ENCODE peak calls at places on chromosomes 7 and 10, in eight cellular contexts. One of them, this sample, is unnamed.

GRCh38 chr7:1813394-1814088 is 143.5 kb downstream of the ELFN1 start:
- DNase-seq in CD8-positive, alpha-beta T cell: no peak
- DNase-seq in psoas muscle: no peak
- DNase-seq in activated CD8-positive, alpha-beta memory T cell treated with anti-CD3 and anti-CD28 coated beads for 1 hour: no peak
- DNase-seq in NCI-H226: no peak
- DNase-seq in NCI-H748 treated with DMSO at 0.1 percent for 48 hours: no peak
- DNase-seq in Caco-2: no peak
- DNase-seq in activated CD4-positive, alpha-beta T cell treated with anti-CD3 and anti-CD28 coated beads, Interleukin-2, amount 50 U/mL, for 48 hours: no peak
- DNase-seq in this sample: no peak

GRCh38 chr7:80604436-80604835 is 34.0 kb upstream of the CD36 start:
- DNase-seq in activated CD4-positive, alpha-beta T cell treated with anti-CD3 and anti-CD28 coated beads, Interleukin-2, amount 50 U/mL, for 48 hours: no peak
- DNase-seq in activated CD8-positive, alpha-beta memory T cell treated with anti-CD3 and anti-CD28 coated beads for 1 hour: no peak
- DNase-seq in psoas muscle: no peak
- DNase-seq in CD8-positive, alpha-beta T cell: no peak
- DNase-seq in Caco-2: no peak
- DNase-seq in NCI-H748 treated with DMSO at 0.1 percent for 48 hours: no peak
- DNase-seq in NCI-H226: no peak
- DNase-seq in this sample: no peak

GRCh38 chr7:120519224-120519623 is 246.2 kb downstream of the KCND2 start:
- DNase-seq in activated CD4-positive, alpha-beta T cell treated with anti-CD3 and anti-CD28 coated beads, Interleukin-2, amount 50 U/mL, for 48 hours: no peak
- DNase-seq in activated CD8-positive, alpha-beta memory T cell treated with anti-CD3 and anti-CD28 coated beads for 1 hour: no peak
- DNase-seq in psoas muscle: no peak
- DNase-seq in CD8-positive, alpha-beta T cell: no peak
- DNase-seq in NCI-H748 treated with DMSO at 0.1 percent for 48 hours: no peak
- DNase-seq in Caco-2: no peak
- DNase-seq in NCI-H226: no peak
- DNase-seq in this sample: no peak

GRCh38 chr7:10708447-10708846 is 265.2 kb upstream of the PHF14 start:
- DNase-seq in CD8-positive, alpha-beta T cell: no peak
- DNase-seq in Caco-2: peak
- DNase-seq in psoas muscle: no peak
- DNase-seq in NCI-H226: no peak
- DNase-seq in activated CD4-positive, alpha-beta T cell treated with anti-CD3 and anti-CD28 coated beads, Interleukin-2, amount 50 U/mL, for 48 hours: no peak
- DNase-seq in activated CD8-positive, alpha-beta memory T cell treated with anti-CD3 and anti-CD28 coated beads for 1 hour: no peak
- DNase-seq in NCI-H748 treated with DMSO at 0.1 percent for 48 hours: peak
- DNase-seq in this sample: no peak

GRCh38 chr10:13949844-13950542 is 363.2 kb downstream of the PRPF18 start:
- DNase-seq in NCI-H226: peak
- DNase-seq in psoas muscle: no peak
- DNase-seq in NCI-H748 treated with DMSO at 0.1 percent for 48 hours: no peak
- DNase-seq in CD8-positive, alpha-beta T cell: no peak
- DNase-seq in activated CD8-positive, alpha-beta memory T cell treated with anti-CD3 and anti-CD28 coated beads for 1 hour: no peak
- DNase-seq in activated CD4-positive, alpha-beta T cell treated with anti-CD3 and anti-CD28 coated beads, Interleukin-2, amount 50 U/mL, for 48 hours: no peak
- DNase-seq in Caco-2: no peak
- DNase-seq in this sample: peak

GRCh38 chr10:21125471-21126228 is 228.5 kb upstream of the NEBL start:
- DNase-seq in CD8-positive, alpha-beta T cell: no peak
- DNase-seq in activated CD4-positive, alpha-beta T cell treated with anti-CD3 and anti-CD28 coated beads, Interleukin-2, amount 50 U/mL, for 48 hours: no peak
- DNase-seq in activated CD8-positive, alpha-beta memory T cell treated with anti-CD3 and anti-CD28 coated beads for 1 hour: no peak
- DNase-seq in NCI-H226: no peak
- DNase-seq in NCI-H748 treated with DMSO at 0.1 percent for 48 hours: no peak
- DNase-seq in Caco-2: no peak
- DNase-seq in psoas muscle: no peak
- DNase-seq in this sample: no peak

GRCh38 chr7:81264116-81264515 is 345.3 kb upstream of the SEMA3C start:
- DNase-seq in activated CD8-positive, alpha-beta memory T cell treated with anti-CD3 and anti-CD28 coated beads for 1 hour: no peak
- DNase-seq in psoas muscle: no peak
- DNase-seq in NCI-H226: peak
- DNase-seq in CD8-positive, alpha-beta T cell: no peak
- DNase-seq in Caco-2: no peak
- DNase-seq in activated CD4-positive, alpha-beta T cell treated with anti-CD3 and anti-CD28 coated beads, Interleukin-2, amount 50 U/mL, for 48 hours: no peak
- DNase-seq in NCI-H748 treated with DMSO at 0.1 percent for 48 hours: peak
- DNase-seq in this sample: no peak

GRCh38 chr7:12715372-12716133 is 28.1 kb downstream of the ARL4A start:
- DNase-seq in psoas muscle: peak
- DNase-seq in NCI-H748 treated with DMSO at 0.1 percent for 48 hours: peak
- DNase-seq in activated CD8-positive, alpha-beta memory T cell treated with anti-CD3 and anti-CD28 coated beads for 1 hour: no peak
- DNase-seq in Caco-2: peak
- DNase-seq in activated CD4-positive, alpha-beta T cell treated with anti-CD3 and anti-CD28 coated beads, Interleukin-2, amount 50 U/mL, for 48 hours: peak
- DNase-seq in NCI-H226: no peak
- DNase-seq in CD8-positive, alpha-beta T cell: peak
- DNase-seq in this sample: peak

GRCh38 chr10:43231523-43232078 is 35.3 kb downstream of the RASGEF1A start:
- DNase-seq in activated CD4-positive, alpha-beta T cell treated with anti-CD3 and anti-CD28 coated beads, Interleukin-2, amount 50 U/mL, for 48 hours: no peak
- DNase-seq in psoas muscle: peak
- DNase-seq in activated CD8-positive, alpha-beta memory T cell treated with anti-CD3 and anti-CD28 coated beads for 1 hour: no peak
- DNase-seq in NCI-H748 treated with DMSO at 0.1 percent for 48 hours: no peak
- DNase-seq in NCI-H226: no peak
- DNase-seq in CD8-positive, alpha-beta T cell: peak
- DNase-seq in Caco-2: no peak
- DNase-seq in this sample: no peak

GRCh38 chr10:131313377-131313776 is 1.9 kb upstream of the TCERG1L start:
- DNase-seq in Caco-2: no peak
- DNase-seq in activated CD8-positive, alpha-beta memory T cell treated with anti-CD3 and anti-CD28 coated beads for 1 hour: no peak
- DNase-seq in CD8-positive, alpha-beta T cell: no peak
- DNase-seq in activated CD4-positive, alpha-beta T cell treated with anti-CD3 and anti-CD28 coated beads, Interleukin-2, amount 50 U/mL, for 48 hours: no peak
- DNase-seq in NCI-H226: no peak
- DNase-seq in psoas muscle: no peak
- DNase-seq in NCI-H748 treated with DMSO at 0.1 percent for 48 hours: no peak
- DNase-seq in this sample: no peak

GRCh38 chr7:90680496-90680895 is 84.4 kb downstream of the CDK14 start:
- DNase-seq in NCI-H226: no peak
- DNase-seq in NCI-H748 treated with DMSO at 0.1 percent for 48 hours: no peak
- DNase-seq in activated CD8-positive, alpha-beta memory T cell treated with anti-CD3 and anti-CD28 coated beads for 1 hour: no peak
- DNase-seq in Caco-2: no peak
- DNase-seq in psoas muscle: no peak
- DNase-seq in CD8-positive, alpha-beta T cell: no peak
- DNase-seq in activated CD4-positive, alpha-beta T cell treated with anti-CD3 and anti-CD28 coated beads, Interleukin-2, amount 50 U/mL, for 48 hours: no peak
- DNase-seq in this sample: no peak

GRCh38 chr10:81866753-81867152 is 8.2 kb upstream of the NRG3 start:
- DNase-seq in Caco-2: no peak
- DNase-seq in activated CD4-positive, alpha-beta T cell treated with anti-CD3 and anti-CD28 coated beads, Interleukin-2, amount 50 U/mL, for 48 hours: no peak
- DNase-seq in psoas muscle: no peak
- DNase-seq in NCI-H226: no peak
- DNase-seq in activated CD8-positive, alpha-beta memory T cell treated with anti-CD3 and anti-CD28 coated beads for 1 hour: no peak
- DNase-seq in CD8-positive, alpha-beta T cell: no peak
- DNase-seq in NCI-H748 treated with DMSO at 0.1 percent for 48 hours: no peak
- DNase-seq in this sample: no peak

GRCh38 chr7:155198901-155199845 is 98.5 kb upstream of the INSIG1 start:
- DNase-seq in Caco-2: no peak
- DNase-seq in activated CD8-positive, alpha-beta memory T cell treated with anti-CD3 and anti-CD28 coated beads for 1 hour: no peak
- DNase-seq in psoas muscle: no peak
- DNase-seq in CD8-positive, alpha-beta T cell: no peak
- DNase-seq in activated CD4-positive, alpha-beta T cell treated with anti-CD3 and anti-CD28 coated beads, Interleukin-2, amount 50 U/mL, for 48 hours: peak
- DNase-seq in NCI-H226: peak
- DNase-seq in NCI-H748 treated with DMSO at 0.1 percent for 48 hours: no peak
- DNase-seq in this sample: peak

GRCh38 chr10:74738052-74738451 is 88.3 kb upstream of the KAT6B start:
- DNase-seq in activated CD4-positive, alpha-beta T cell treated with anti-CD3 and anti-CD28 coated beads, Interleukin-2, amount 50 U/mL, for 48 hours: no peak
- DNase-seq in NCI-H226: no peak
- DNase-seq in Caco-2: no peak
- DNase-seq in CD8-positive, alpha-beta T cell: no peak
- DNase-seq in activated CD8-positive, alpha-beta memory T cell treated with anti-CD3 and anti-CD28 coated beads for 1 hour: no peak
- DNase-seq in NCI-H748 treated with DMSO at 0.1 percent for 48 hours: no peak
- DNase-seq in psoas muscle: no peak
- DNase-seq in this sample: no peak

GRCh38 chr10:72334196-72334831 is 20.4 kb downstream of the DNAJB12 start:
- DNase-seq in activated CD8-positive, alpha-beta memory T cell treated with anti-CD3 and anti-CD28 coated beads for 1 hour: no peak
- DNase-seq in Caco-2: peak
- DNase-seq in activated CD4-positive, alpha-beta T cell treated with anti-CD3 and anti-CD28 coated beads, Interleukin-2, amount 50 U/mL, for 48 hours: no peak
- DNase-seq in psoas muscle: no peak
- DNase-seq in CD8-positive, alpha-beta T cell: peak
- DNase-seq in NCI-H748 treated with DMSO at 0.1 percent for 48 hours: peak
- DNase-seq in NCI-H226: peak
- DNase-seq in this sample: no peak

GRCh38 chr10:103828587-103829186 is 26.7 kb downstream of the SH3PXD2A start:
- DNase-seq in activated CD4-positive, alpha-beta T cell treated with anti-CD3 and anti-CD28 coated beads, Interleukin-2, amount 50 U/mL, for 48 hours: no peak
- DNase-seq in Caco-2: no peak
- DNase-seq in NCI-H226: no peak
- DNase-seq in CD8-positive, alpha-beta T cell: no peak
- DNase-seq in psoas muscle: no peak
- DNase-seq in NCI-H748 treated with DMSO at 0.1 percent for 48 hours: no peak
- DNase-seq in activated CD8-positive, alpha-beta memory T cell treated with anti-CD3 and anti-CD28 coated beads for 1 hour: no peak
- DNase-seq in this sample: no peak

GRCh38 chr10:63515002-63515763 is 6.0 kb upstream of the REEP3 start:
- DNase-seq in activated CD8-positive, alpha-beta memory T cell treated with anti-CD3 and anti-CD28 coated beads for 1 hour: no peak
- DNase-seq in Caco-2: peak
- DNase-seq in NCI-H226: peak
- DNase-seq in activated CD4-positive, alpha-beta T cell treated with anti-CD3 and anti-CD28 coated beads, Interleukin-2, amount 50 U/mL, for 48 hours: peak
- DNase-seq in NCI-H748 treated with DMSO at 0.1 percent for 48 hours: no peak
- DNase-seq in CD8-positive, alpha-beta T cell: no peak
- DNase-seq in psoas muscle: no peak
- DNase-seq in this sample: peak

GRCh38 chr7:964401-965231 is 10.1 kb upstream of the ADAP1 start:
- DNase-seq in activated CD4-positive, alpha-beta T cell treated with anti-CD3 and anti-CD28 coated beads, Interleukin-2, amount 50 U/mL, for 48 hours: no peak
- DNase-seq in activated CD8-positive, alpha-beta memory T cell treated with anti-CD3 and anti-CD28 coated beads for 1 hour: no peak
- DNase-seq in CD8-positive, alpha-beta T cell: peak
- DNase-seq in NCI-H748 treated with DMSO at 0.1 percent for 48 hours: no peak
- DNase-seq in psoas muscle: peak
- DNase-seq in Caco-2: no peak
- DNase-seq in NCI-H226: no peak
- DNase-seq in this sample: no peak

GRCh38 chr10:84341983-84342382 is 13.6 kb downstream of the CCSER2 start:
- DNase-seq in activated CD4-positive, alpha-beta T cell treated with anti-CD3 and anti-CD28 coated beads, Interleukin-2, amount 50 U/mL, for 48 hours: peak
- DNase-seq in CD8-positive, alpha-beta T cell: no peak
- DNase-seq in NCI-H226: no peak
- DNase-seq in activated CD8-positive, alpha-beta memory T cell treated with anti-CD3 and anti-CD28 coated beads for 1 hour: no peak
- DNase-seq in NCI-H748 treated with DMSO at 0.1 percent for 48 hours: no peak
- DNase-seq in Caco-2: no peak
- DNase-seq in psoas muscle: no peak
- DNase-seq in this sample: no peak

This sample was measured in EL.